ENCODE peak calls at places on chromosomes 12 and 14, in nine cellular contexts. V, P, C, B, D, L, F, K and X are unnamed samples.

GRCh38 chr12:639566-639965 is 23.7 kb downstream of the NINJ2 start:
- DNase-seq in V (no peak), P (no peak), C (no peak), B (no peak), D (no peak), L (no peak), F (no peak), K (no peak), X (no peak)

GRCh38 chr14:80425686-80426085 is 214.4 kb upstream of the DIO2 start:
- DNase-seq in V (peak; percentile 91), P (no peak), C (peak; percentile 99), B (no peak), D (no peak), L (peak; percentile 99), F (no peak), K (no peak), X (peak; percentile 100)

GRCh38 chr14:63249112-63249511 is 44.9 kb downstream of the RHOJ start:
- DNase-seq in V (peak; percentile 6), P (no peak), C (peak; percentile 56), B (no peak), D (no peak), L (no peak), F (no peak), K (no peak), X (peak; percentile 34)

GRCh38 chr12:12442548-12443071 is 85.7 kb downstream of the BORCS5 start:
- DNase-seq in V (peak; percentile 77), P (no peak), C (peak; percentile 74), B (no peak), D (no peak), L (peak; percentile 71), F (no peak), K (no peak), X (peak; percentile 79)

GRCh38 chr12:3630111-3630510 is 122.8 kb downstream of the CRACR2A start:
- DNase-seq in V (no peak), P (no peak), C (no peak), B (no peak), D (no peak), L (no peak), F (no peak), K (no peak), X (no peak)

GRCh38 chr12:92661269-92661668 is 41.5 kb upstream of the PLEKHG7 start:
- DNase-seq in V (no peak), P (no peak), C (no peak), B (no peak), D (no peak), L (no peak), F (no peak), K (no peak), X (no peak)

GRCh38 chr12:19129121-19129485 is 430 bp upstream of the PLEKHA5 start:
- DNase-seq in V (peak; percentile 43), P (no peak), C (peak; percentile 28), B (no peak), D (no peak), L (no peak), F (no peak), K (no peak), X (peak; percentile 29)

GRCh38 chr12:27619308-27619707 is 76.9 kb upstream of the REP15 start:
- DNase-seq in V (peak; percentile 91), P (no peak), C (peak; percentile 95), B (no peak), D (no peak), L (peak; percentile 97), F (no peak), K (no peak), X (peak; percentile 94)

GRCh38 chr12:53218551-53219114 is 11.6 kb upstream of the ITGB7 start:
- DNase-seq in V (peak; percentile 45), P (no peak), C (peak; percentile 41), B (peak; percentile 90), D (no peak), L (no peak), F (no peak), K (no peak), X (no peak)

GRCh38 chr12:121701667-121702277 is 10.8 kb upstream of the TMEM120B start:
- DNase-seq in V (no peak), P (no peak), C (no peak), B (no peak), D (no peak), L (no peak), F (no peak), K (no peak), X (no peak)

GRCh38 chr12:24780969-24781368 is 167.9 kb downstream of the BCAT1 start:
- DNase-seq in V (peak; percentile 79), P (no peak), C (peak; percentile 57), B (no peak), D (no peak), L (peak; percentile 48), F (no peak), K (no peak), X (peak; percentile 39)

GRCh38 chr12:63668028-63668799 is at the start of gene DPY19L2:
- DNase-seq in V (peak; percentile 15), P (peak; percentile 58), C (peak; percentile 71), B (peak; percentile 93), D (peak; percentile 15), L (peak; percentile 90), F (no peak), K (peak; percentile 35), X (peak; percentile 82)

GRCh38 chr14:105089746-105090492 is 24.7 kb upstream of the GPR132 start:
- DNase-seq in V (no peak), P (no peak), C (no peak), B (peak; percentile 54), D (no peak), L (no peak), F (no peak), K (no peak), X (peak; percentile 26)

GRCh38 chr12:104457746-104458644 is 1.2 kb downstream of the CHST11 start:
- DNase-seq in V (no peak), P (no peak), C (peak; percentile 11), B (peak; percentile 67), D (no peak), L (peak; percentile 43), F (peak; percentile 50), K (peak; percentile 53), X (peak; percentile 28)